ENCODE peak calls at places on chromosomes 13 and 19, in five cellular contexts. W, I, M, K and F are unnamed samples.

GRCh38 chr13:39840201-39840600 is 184.7 kb downstream of the COG6 start:
- DNase-seq in W (no peak), I (no peak), M (no peak), K (no peak), F (peak)

GRCh38 chr13:30576528-30576927 is 41.2 kb upstream of the USPL1 start:
- DNase-seq in W (no peak), I (no peak), M (no peak), K (peak), F (no peak)

GRCh38 chr13:37617162-37617561 is 18.6 kb upstream of the POSTN start:
- DNase-seq in W (no peak), I (no peak), M (no peak), K (peak), F (no peak)

GRCh38 chr13:97222934-97223710 is 989 bp downstream of the MBNL2 start:
- DNase-seq in W (no peak), I (no peak), M (no peak), K (no peak), F (no peak)

GRCh38 chr19:34254552-34255432 is at the start of gene GARRE1:
- DNase-seq in W (no peak), I (peak), M (no peak), K (peak), F (peak)

GRCh38 chr13:28558567-28558966 is 63.6 kb upstream of the FLT1 start:
- DNase-seq in W (no peak), I (no peak), M (no peak), K (peak), F (no peak)

GRCh38 chr13:71056581-71056980 is 810.4 kb downstream of the DACH1 start:
- DNase-seq in W (no peak), I (no peak), M (no peak), K (no peak), F (no peak)

GRCh38 chr13:98577823-98578285 is 947 bp upstream of the STK24 start:
- DNase-seq in W (no peak), I (no peak), M (no peak), K (no peak), F (peak)

GRCh38 chr19:41703602-41704293 is 4.7 kb upstream of the CEACAM5 start:
- DNase-seq in W (no peak), I (peak), M (no peak), K (no peak), F (no peak)

GRCh38 chr13:32383836-32384618 is 43.9 kb downstream of the N4BP2L1 start:
- DNase-seq in W (no peak), I (no peak), M (no peak), K (no peak), F (no peak)

GRCh38 chr13:33251131-33251629 is 34.4 kb downstream of the STARD13 start:
- DNase-seq in W (no peak), I (no peak), M (no peak), K (peak), F (peak)

GRCh38 chr19:29812881-29813275 is 1.1 kb downstream of the CCNE1 start:
- DNase-seq in W (no peak), I (no peak), M (no peak), K (no peak), F (no peak)

GRCh38 chr19:51439021-51439465 is 19.2 kb downstream of the SIGLEC8 start:
- DNase-seq in W (no peak), I (no peak), M (no peak), K (peak), F (no peak)

GRCh38 chr19:49858591-49858985 is 7.6 kb downstream of the PTOV1 start:
- DNase-seq in W (no peak), I (no peak), M (no peak), K (no peak), F (peak)

GRCh38 chr13:91725646-91726045 is 327.2 kb downstream of the GPC5 start:
- DNase-seq in W (no peak), I (no peak), M (no peak), K (no peak), F (peak)

GRCh38 chr13:72194531-72194930 is 327.5 kb upstream of the DACH1 start:
- DNase-seq in W (no peak), I (no peak), M (no peak), K (no peak), F (no peak)

GRCh38 chr19:14021474-14021873 is 6.5 kb upstream of the RLN3 start:
- DNase-seq in W (no peak), I (no peak), M (no peak), K (no peak), F (no peak)
- H3K27ac ChIP-seq in W (no peak), I (no peak), M (no peak), K (no peak), F (no peak)

DNA sequence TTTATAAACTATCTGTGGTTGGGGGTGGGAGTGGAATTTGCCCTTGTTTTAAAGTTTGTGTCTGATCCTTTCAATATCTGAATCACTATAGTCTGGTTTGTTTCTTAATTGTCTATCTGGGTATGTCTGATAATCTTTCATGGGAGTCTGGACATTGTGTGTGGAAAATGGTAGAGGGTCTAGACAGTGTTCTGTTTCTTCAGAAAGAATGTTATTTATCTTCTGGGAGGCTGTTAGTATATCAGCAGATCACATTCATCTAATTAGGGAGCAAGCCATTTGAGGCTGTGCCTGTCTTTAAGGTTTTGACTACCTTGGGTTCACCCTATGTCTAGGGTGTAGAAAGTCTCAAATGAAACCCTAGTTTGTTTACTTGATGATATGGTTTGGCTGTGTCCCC is 110.5 kb downstream of the NDFIP2 start:
- DNase-seq in W (no peak), I (no peak), M (no peak), K (no peak), F (no peak)
- H3K27ac ChIP-seq in W (no peak), I (no peak), M (no peak), K (no peak), F (no peak)

DNA sequence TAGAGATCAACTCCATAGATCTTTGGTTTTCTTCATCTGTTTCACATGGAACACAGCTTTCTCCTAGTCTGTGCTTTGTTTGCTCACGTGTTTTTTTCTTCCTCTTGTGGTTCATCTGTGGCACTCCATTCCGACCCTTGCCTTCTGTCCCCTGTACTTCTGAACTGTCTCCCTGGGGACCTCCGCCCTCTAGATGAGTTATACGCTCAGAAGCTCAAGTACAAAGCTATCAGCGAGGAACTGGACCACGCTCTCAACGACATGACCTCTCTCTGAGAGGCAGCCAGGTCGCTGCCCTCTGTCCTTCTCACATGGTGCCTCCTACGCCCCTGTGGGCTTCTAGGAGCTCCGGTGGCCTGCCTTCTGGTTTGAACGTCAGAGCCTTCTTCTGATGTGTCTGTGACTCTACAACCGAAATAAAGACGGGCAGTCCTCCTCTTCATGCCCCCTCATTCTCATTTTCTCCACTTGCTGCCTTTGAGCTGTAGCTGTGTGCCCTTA is 16.6 kb upstream of the RAB8A start:
- DNase-seq in W (no peak), I (no peak), M (no peak), K (no peak), F (no peak)
- H3K27ac ChIP-seq in W (no peak), I (no peak), M (peak), K (peak), F (peak)

DNA sequence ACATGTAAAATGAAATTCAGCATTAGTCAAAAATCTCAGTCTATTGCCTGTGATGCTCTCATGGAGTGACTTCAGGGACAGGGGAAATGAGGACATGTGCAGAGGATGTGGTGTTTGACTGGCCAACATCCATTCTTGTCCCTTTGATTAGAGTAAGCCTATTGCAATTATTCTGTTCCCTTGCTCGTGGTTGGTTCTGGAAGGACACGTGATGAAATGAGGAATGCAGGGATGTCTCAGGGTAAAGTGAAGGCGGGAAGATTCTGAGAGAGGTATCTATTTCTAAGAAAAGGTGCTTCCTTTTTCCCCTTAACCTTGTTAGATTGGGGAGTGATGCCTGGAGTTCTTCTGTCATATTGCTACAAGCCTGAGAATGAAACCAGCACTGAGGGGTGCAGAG is 37.1 kb upstream of the CNMD start:
- DNase-seq in W (no peak), I (no peak), M (no peak), K (no peak), F (no peak)
- H3K27ac ChIP-seq in W (no peak), I (no peak), M (no peak), K (no peak), F (no peak)